ENCODE peak calls at places on chromosome 9, in four cellular contexts. X is SK-N-SH, M is K562, S is GM12878. G is an unnamed sample.

GRCh38 chr9:20558609-20559016 is 63.7 kb downstream of the MLLT3 start:
- DNase-seq in X (no peak), M (no peak), S (no peak), G (no peak)

GRCh38 chr9:113886471-113886870 is 10.4 kb downstream of the ZNF618 start:
- DNase-seq in M (no peak), X (no peak), S (no peak), G (no peak)

GRCh38 chr9:110220809-110221208 is 12.8 kb upstream of the C9orf152 start:
- DNase-seq in M (no peak), S (no peak), X (no peak), G (no peak)

GRCh38 chr9:138053996-138054752 is 176.6 kb downstream of the CACNA1B start:
- DNase-seq in X (no peak), M (no peak), S (no peak), G (peak; percentile 6)

GRCh38 chr9:93079371-93079770 is 16.6 kb upstream of the CARD19 start:
- DNase-seq in X (no peak), M (no peak), S (no peak), G (no peak)

GRCh38 chr9:124286292-124286931 is 28.7 kb downstream of the NEK6 start:
- DNase-seq in M (no peak), X (no peak), S (peak; percentile 66), G (no peak)

GRCh38 chr9:121399126-121399882 is 29.3 kb upstream of the STOM start:
- DNase-seq in X (no peak), M (no peak), S (no peak), G (no peak)

GRCh38 chr9:34647084-34647403 is 569 bp downstream of the GALT start:
- DNase-seq in M (no peak), S (no peak), X (no peak), G (no peak)

GRCh38 chr9:87685871-87686519 is 39.9 kb upstream of the CTSL start:
- DNase-seq in S (no peak), X (no peak), M (no peak), G (no peak)

GRCh38 chr9:121286973-121287721 is 19.2 kb downstream of the GSN start:
- DNase-seq in S (no peak), X (no peak), M (peak; percentile 94), G (peak; percentile 83)

GRCh38 chr9:87787735-87788134 is 61.8 kb downstream of the CTSL start:
- DNase-seq in M (peak; percentile 55), X (no peak), S (no peak), G (no peak)

GRCh38 chr9:19471737-19472648 is 63.2 kb downstream of the ACER2 start:
- DNase-seq in X (peak; percentile 80), S (no peak), M (peak; percentile 70), G (peak; percentile 80)

GRCh38 chr9:137225701-137226331 is 842 bp downstream of the CYSRT1 start:
- DNase-seq in X (no peak), M (no peak), S (no peak), G (no peak)

GRCh38 chr9:128341435-128341849 is 1.1 kb downstream of the SLC27A4 start:
- DNase-seq in S (no peak), M (peak; percentile 90), X (peak; percentile 84), G (peak; percentile 81)

GRCh38 chr9:111399772-111400563 is 69.9 kb upstream of the OR2K2 start:
- DNase-seq in S (no peak), M (peak; percentile 10), X (peak; percentile 7), G (peak; percentile 61)

GRCh38 chr9:127921592-127922120 is 4.8 kb upstream of the ST6GALNAC4 start:
- DNase-seq in M (peak; percentile 86), X (peak; percentile 94), S (no peak), G (peak; percentile 83)

GRCh38 chr9:135247174-135247930 is 159.9 kb downstream of the OLFM1 start:
- DNase-seq in S (no peak), M (no peak), X (no peak), G (no peak)

GRCh38 chr9:97802276-97802675 is 50.8 kb upstream of the FOXE1 start:
- DNase-seq in S (no peak), M (no peak), X (no peak), G (no peak)

GRCh38 chr9:18820566-18821095 is 212.4 kb downstream of the SAXO1 start:
- DNase-seq in X (no peak), S (no peak), M (no peak), G (no peak)

GRCh38 chr9:121498487-121499176 is 1.0 kb downstream of the GGTA1 start:
- DNase-seq in S (no peak), X (peak; percentile 47), M (no peak), G (peak; percentile 50)

GRCh38 chr9:114166606-114167572 is 11.6 kb downstream of the COL27A1 start:
- DNase-seq in M (no peak), S (no peak), X (no peak), G (no peak)

GRCh38 chr9:85142461-85143401 is 473.2 kb downstream of the NTRK2 start:
- DNase-seq in S (peak; percentile 16), X (peak; percentile 20), M (peak; percentile 5), G (no peak)

GRCh38 chr9:35910613-35911488 is 1.6 kb downstream of the SPAAR start:
- DNase-seq in M (no peak), S (no peak), X (no peak), G (no peak)

GRCh38 chr9:94740191-94740874 is 13.8 kb downstream of the AOPEP start:
- DNase-seq in X (no peak), M (no peak), S (no peak), G (no peak)

GRCh38 chr9:74173284-74173683 is 323.9 kb upstream of the RORB start:
- DNase-seq in S (no peak), X (no peak), M (no peak), G (no peak)

GRCh38 chr9:86405926-86406325 is 51.7 kb upstream of the TUT7 start:
- DNase-seq in S (no peak), M (no peak), X (no peak), G (no peak)

GRCh38 chr9:107778666-107779065 is 289.1 kb upstream of the KLF4 start:
- DNase-seq in X (no peak), M (no peak), S (no peak), G (no peak)

GRCh38 chr9:114343471-114344187 is 14.0 kb downstream of the ORM2 start:
- DNase-seq in M (no peak), X (no peak), S (no peak), G (no peak)

GRCh38 chr9:77926314-77926959 is 105.2 kb downstream of the GNAQ start:
- DNase-seq in M (no peak), S (no peak), X (no peak), G (no peak)

GRCh38 chr9:12718482-12719026 is 25.4 kb downstream of the TYRP1 start:
- DNase-seq in S (no peak), X (no peak), M (no peak), G (peak; percentile 51)

GRCh38 chr9:15512204-15512603 is 1.4 kb upstream of the PSIP1 start:
- DNase-seq in M (no peak), S (no peak), X (no peak), G (no peak)

GRCh38 chr9:135456436-135457104 is 23.0 kb upstream of the PPP1R26 start:
- DNase-seq in S (no peak), X (peak; percentile 54), M (no peak), G (no peak)

GRCh38 chr9:115115924-115116323 is 2.0 kb downstream of the TNC start:
- DNase-seq in X (no peak), S (no peak), M (no peak), G (no peak)

GRCh38 chr9:35517552-35518211 is 27.8 kb downstream of the RUSC2 start:
- DNase-seq in X (no peak), S (no peak), M (no peak), G (no peak)

GRCh38 chr9:37035472-37036236 is 1.6 kb upstream of the PAX5 start:
- DNase-seq in X (peak; percentile 70), S (no peak), M (no peak), G (peak; percentile 57)

GRCh38 chr9:37036237-37037136 is 2.4 kb upstream of the PAX5 start:
- DNase-seq in S (no peak), M (no peak), X (peak; percentile 72), G (peak; percentile 59)

GRCh38 chr9:37037744-37038640 is 3.9 kb upstream of the PAX5 start:
- DNase-seq in M (no peak), X (peak; percentile 65), S (no peak), G (peak; percentile 67)

GRCh38 chr9:37039065-37039464 is 5.0 kb upstream of the PAX5 start:
- DNase-seq in M (no peak), S (no peak), X (no peak), G (no peak)

GRCh38 chr9:37037137-37037743 is 3.2 kb upstream of the PAX5 start:
- DNase-seq in S (no peak), M (no peak), X (no peak), G (no peak)
- TF ChIP-seq USF1 in S (no peak), M (no peak), X (no peak), G (no peak)

DNA sequence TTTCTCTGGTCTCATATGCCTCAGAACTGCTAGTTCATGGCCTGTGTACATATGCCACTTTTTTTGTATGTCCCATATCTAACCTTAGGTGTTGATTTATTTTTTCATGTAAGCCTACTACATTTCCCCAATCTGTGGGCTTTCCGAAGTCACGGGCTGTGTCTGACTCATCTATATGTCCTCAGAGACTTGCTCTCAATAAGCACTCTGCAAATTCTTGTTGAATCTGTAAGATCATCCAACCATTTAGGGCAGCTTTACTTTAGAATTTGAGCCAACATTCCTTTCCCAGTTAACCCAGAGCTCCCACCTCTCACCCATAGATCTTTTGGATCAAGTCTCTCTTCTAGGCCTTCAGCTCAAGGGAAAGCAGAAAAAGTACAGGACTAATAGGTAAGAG is 263.4 kb downstream of the SEC61B start:
- DNase-seq in M (no peak), S (no peak), X (no peak), G (no peak)
- TF ChIP-seq USF1 in M (no peak), S (no peak), X (no peak), G (no peak)

GRCh38 chr9:3658964-3659363 is 133.2 kb upstream of the RFX3 start:
- DNase-seq in S (no peak), X (no peak), M (no peak), G (no peak)

GRCh38 chr9:3659647-3660046 is 133.8 kb upstream of the RFX3 start:
- DNase-seq in X (no peak), M (no peak), S (no peak), G (no peak)

GRCh38 chr9:3664044-3664443 is 138.2 kb upstream of the RFX3 start:
- DNase-seq in X (no peak), S (no peak), M (no peak), G (no peak)

DNA sequence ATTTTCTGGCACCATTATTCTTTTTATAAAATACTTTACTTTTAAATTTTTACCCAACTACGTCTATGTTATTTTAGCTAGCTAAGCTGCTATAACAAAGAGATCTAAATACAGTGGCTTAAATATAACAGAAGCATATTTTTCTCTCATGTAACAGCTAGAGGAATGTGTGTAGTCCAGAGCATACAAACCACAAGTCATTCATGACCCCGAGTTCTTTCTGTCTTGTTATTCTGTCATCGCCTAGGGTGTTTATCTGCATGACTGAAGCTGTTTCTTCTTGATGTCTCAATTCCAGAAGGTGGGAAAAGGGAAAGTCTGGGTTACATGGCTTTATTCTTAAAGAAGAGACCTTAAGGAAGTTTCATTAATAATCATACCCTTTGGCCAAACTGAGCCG is 136.9 kb upstream of the RFX3 start:
- DNase-seq in X (no peak), S (no peak), M (no peak), G (no peak)
- TF ChIP-seq USF1 in X (no peak), S (no peak), M (no peak), G (no peak)

GRCh38 chr9:72597181-72597517 is 75.7 kb downstream of the TMC1 start:
- DNase-seq in M (no peak), S (no peak), X (no peak), G (peak; percentile 21)

GRCh38 chr9:72599874-72600534 is 78.6 kb downstream of the TMC1 start:
- DNase-seq in S (no peak), M (no peak), X (no peak), G (no peak)

GRCh38 chr9:72598639-72599038 is 77.2 kb downstream of the TMC1 start:
- DNase-seq in S (no peak), M (no peak), X (no peak), G (no peak)

GRCh38 chr9:72597606-72598005 is 76.2 kb downstream of the TMC1 start:
- DNase-seq in S (no peak), M (no peak), X (no peak), G (no peak)

GRCh38 chr9:72596451-72597180 is 75.2 kb downstream of the TMC1 start:
- DNase-seq in M (no peak), S (no peak), X (no peak), G (no peak)
- TF ChIP-seq USF1 in M (no peak), S (no peak), X (no peak), G (no peak)

G was measured in WTC11.